ENCODE peak calls at places on chromosomes 11 and 22, in seven cellular contexts. A, E, R, G, B, T and F are unnamed samples. For H3K9me3, the result is how much of the 10 kb centered on the place peaks cover.

GRCh38 chr22:23790819-23791736 is 4.3 kb downstream of the SMARCB1 start:
- DNase-seq in A (peak), E (no peak), R (no peak), G (peak), B (no peak), T (peak), F (no peak)

GRCh38 chr11:110026823-110027626 is 66.2 kb upstream of the ZC3H12C start:
- DNase-seq in A (no peak), E (no peak), R (no peak), G (no peak), B (no peak), T (no peak), F (no peak)

GRCh38 chr22:23119492-23120414 is 22.0 kb downstream of the RSPH14 start:
- DNase-seq in A (no peak), E (no peak), R (no peak), G (no peak), B (no peak), T (no peak), F (no peak)

GRCh38 chr11:109946322-109946846 is 146.8 kb upstream of the ZC3H12C start:
- DNase-seq in A (peak), E (peak), R (peak), G (peak), B (peak), T (peak), F (peak)

GRCh38 chr22:39296981-39297489 is 22.4 kb downstream of the RPL3 start:
- DNase-seq in A (no peak), E (peak), R (no peak), G (no peak), B (no peak), T (no peak), F (peak)

GRCh38 chr11:11500744-11501487 is 120.9 kb downstream of the GALNT18 start:
- DNase-seq in A (no peak), E (no peak), R (peak), G (no peak), B (peak), T (no peak), F (no peak)

GRCh38 chr11:126139541-126140091 is 71.8 kb downstream of the RPUSD4 start:
- DNase-seq in A (peak), E (no peak), R (no peak), G (no peak), B (peak), T (peak), F (no peak)

GRCh38 chr11:46743693-46744339 is 24.8 kb downstream of the F2 start:
- DNase-seq in A (no peak), E (no peak), R (no peak), G (no peak), B (no peak), T (no peak), F (no peak)

GRCh38 chr11:77278595-77279506 is 22.6 kb downstream of the GDPD4 start:
- DNase-seq in A (no peak), E (no peak), R (no peak), G (no peak), B (no peak), T (no peak), F (no peak)

GRCh38 chr11:62560566-62561103 is 13.1 kb downstream of the EEF1G start:
- DNase-seq in A (peak), E (peak), R (peak), G (peak), B (peak), T (peak), F (no peak)

GRCh38 chr11:126083829-126084607 is 21.4 kb upstream of the CDON start:
- DNase-seq in A (no peak), E (no peak), R (no peak), G (no peak), B (no peak), T (no peak), F (no peak)

GRCh38 chr11:104764718-104765045 is 133.6 kb downstream of the CASP12 start:
- DNase-seq in A (no peak), E (no peak), R (no peak), G (no peak), B (no peak), T (no peak), F (no peak)

GRCh38 chr11:65967329-65967934 is 5.9 kb downstream of the SART1 start:
- DNase-seq in A (no peak), E (no peak), R (no peak), G (no peak), B (no peak), T (no peak), F (no peak)

GRCh38 chr11:97537407-97538150 is 1147.8 kb downstream of the JRKL start:
- DNase-seq in A (no peak), E (no peak), R (peak), G (peak), B (peak), T (no peak), F (peak)

GRCh38 chr22:38467904-38468760 is at the start of gene KDELR3:
- DNase-seq in A (peak), E (peak), R (no peak), G (peak), B (peak), T (peak), F (peak)

GRCh38 chr11:60912223-60912850 is 1.6 kb upstream of the TMEM109 start:
- DNase-seq in A (no peak), E (no peak), R (no peak), G (no peak), B (no peak), T (no peak), F (no peak)

GRCh38 chr11:62337682-62338181 is 484 bp downstream of the ASRGL1 start:
- DNase-seq in A (peak), E (peak), R (peak), G (peak), B (peak), T (peak), F (peak)

GRCh38 chr11:128359515-128359914 is 227.8 kb downstream of the ETS1 start:
- DNase-seq in A (no peak), E (no peak), R (no peak), G (no peak), B (no peak), T (peak), F (no peak)

GRCh38 chr11:94801866-94802460 is 33.8 kb downstream of the AMOTL1 start:
- DNase-seq in A (no peak), E (no peak), R (no peak), G (no peak), B (no peak), T (no peak), F (no peak)

GRCh38 chr22:44576311-44577260 is 78.6 kb upstream of the RTL6 start:
- DNase-seq in A (no peak), E (no peak), R (peak), G (peak), B (no peak), T (no peak), F (no peak)

GRCh38 chr22:37661160-37661924 is 2.8 kb downstream of the PDXP start:
- DNase-seq in A (no peak), E (no peak), R (no peak), G (peak), B (peak), T (peak), F (no peak)

DNA sequence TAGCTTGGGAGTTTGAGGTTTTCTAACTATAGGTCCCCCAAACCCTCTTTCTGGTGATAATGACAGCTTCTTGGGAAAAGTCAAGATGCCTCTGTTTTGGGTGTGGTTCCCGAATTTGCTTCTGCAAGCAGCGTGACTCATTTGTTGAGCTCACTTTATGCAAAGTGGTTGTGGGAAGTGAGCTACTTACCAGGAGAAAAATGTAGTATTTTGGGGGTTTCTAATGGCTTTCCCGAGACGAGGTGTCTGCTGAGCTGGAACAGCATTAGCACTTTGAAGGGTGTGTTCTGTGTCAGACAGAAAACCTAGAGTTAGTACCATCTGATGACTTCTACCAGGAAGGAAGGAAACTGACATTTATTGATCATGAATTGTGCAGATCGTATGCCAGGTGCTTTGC is 109.0 kb upstream of the CD44 start:
- DNase-seq in A (no peak), E (no peak), R (no peak), G (no peak), B (no peak), T (peak), F (no peak)
- H3K9me3 ChIP-seq in A (under half), E (under half), R (under half), G (under half), B (under half), T (under half), F (under half)

DNA sequence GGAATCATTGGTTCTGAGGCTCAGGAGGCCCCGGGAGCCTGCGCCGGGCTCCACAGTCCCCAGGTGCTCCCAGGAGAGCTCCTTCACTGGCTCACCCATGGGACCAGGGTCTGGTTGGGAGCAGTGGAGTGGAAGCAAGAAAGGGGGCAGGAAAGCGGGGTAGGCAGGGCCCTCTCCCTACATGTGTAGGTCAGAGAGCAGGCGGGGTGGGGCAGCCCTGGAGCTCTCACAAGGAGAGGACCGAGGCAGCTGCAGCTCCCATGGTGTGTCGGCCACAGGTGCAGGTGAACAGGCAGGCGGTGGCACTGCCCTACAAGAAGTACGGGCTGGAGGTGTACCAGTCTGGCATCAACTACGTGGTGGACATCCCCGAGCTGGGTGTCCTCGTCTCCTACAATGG is 28.3 kb downstream of the MUC2 start:
- DNase-seq in A (no peak), E (no peak), R (no peak), G (peak), B (no peak), T (no peak), F (peak)
- H3K9me3 ChIP-seq in A (under half), E (under half), R (under half), G (under half), B (under half), T (under half), F (under half)

GRCh38 chr11:54927704-54928103 is 221.1 kb downstream of the OR4A5 start:
- DNase-seq in A (no peak), E (no peak), R (no peak), G (no peak), B (no peak), T (no peak), F (no peak)
- H3K9me3 ChIP-seq in A (half or more), E (under half), R (half or more), G (half or more), B (half or more), T (half or more), F (under half)

GRCh38 chr22:49447837-49448236 is 379.8 kb downstream of the BRD1 start:
- DNase-seq in A (no peak), E (no peak), R (no peak), G (no peak), B (peak), T (no peak), F (no peak)

GRCh38 chr22:49449377-49449776 is 378.3 kb downstream of the BRD1 start:
- DNase-seq in A (no peak), E (no peak), R (no peak), G (no peak), B (peak), T (no peak), F (no peak)

GRCh38 chr22:49450521-49450920 is 377.2 kb downstream of the BRD1 start:
- DNase-seq in A (no peak), E (no peak), R (peak), G (no peak), B (peak), T (no peak), F (no peak)

GRCh38 chr22:49449811-49450386 is 377.8 kb downstream of the BRD1 start:
- DNase-seq in A (no peak), E (no peak), R (peak), G (no peak), B (peak), T (no peak), F (no peak)

GRCh38 chr22:49448546-49448945 is 379.1 kb downstream of the BRD1 start:
- DNase-seq in A (no peak), E (no peak), R (no peak), G (no peak), B (peak), T (no peak), F (no peak)
- H3K9me3 ChIP-seq in A (under half), E (under half), R (under half), G (under half), B (under half), T (under half), F (under half)

GRCh38 chr22:47201996-47202818 is 439.8 kb downstream of the TBC1D22A start:
- DNase-seq in A (no peak), E (no peak), R (no peak), G (no peak), B (peak), T (no peak), F (no peak)
- H3K9me3 ChIP-seq in A (under half), E (under half), R (half or more), G (under half), B (under half), T (under half), F (under half)